ENCODE peak calls at places on chromosomes 3 and 15, in nine cellular contexts. K is SJSA1; W is stimulated activated CD4-positive, alpha-beta T cell treated with anti-CD3 and anti-CD28 coated beads, Interleukin-1b, Interleukin-23, amount 100 ng/mL, for 4 hours; L is HuH-7; B is stimulated activated effector memory CD8-positive, alpha-beta T cell treated with anti-CD3 and anti-CD28 coated beads, Interleukin-12 subunit alpha, Interleukin-12 subunit beta, amount 100 ng/mL, for 72 hours; C is GOT3; T is left ventricle myocardium inferior; R is stimulated activated naive CD8-positive, alpha-beta T cell treated with anti-CD3 and anti-CD28 coated beads, Interleukin-15, Interleukin-2, amounts not matched to agents 100 U/mL and 50 U/mL, for 24 hours; Z is WTC11. N is an unnamed sample.
A peak's percentile ranks its signal among the peaks of the same experiment; 100 is the strongest.

GRCh38 chr3:169323580-169324453 is 339.7 kb downstream of the MECOM start:
- DNase-seq in R (no peak), K (no peak), L (peak; percentile 14), Z (no peak), C (no peak), W (no peak), T (peak; percentile 33), B (no peak), N (no peak)

GRCh38 chr3:196655496-196655895 is 16.0 kb downstream of the NRROS start:
- DNase-seq in K (no peak), R (no peak), L (no peak), W (no peak), T (no peak), Z (no peak), B (no peak), C (no peak), N (no peak)

GRCh38 chr3:158093526-158093925 is 12.7 kb downstream of the SHOX2 start:
- DNase-seq in L (no peak), R (no peak), C (no peak), W (no peak), B (no peak), Z (no peak), K (no peak), T (no peak), N (no peak)

GRCh38 chr3:170007031-170007663 is 30.6 kb upstream of the GPR160 start:
- DNase-seq in T (no peak), Z (no peak), C (no peak), R (peak; percentile 32), L (no peak), K (no peak), W (peak; percentile 18), B (no peak), N (no peak)

GRCh38 chr15:88998980-88999713 is 86.0 kb upstream of the MFGE8 start:
- DNase-seq in R (no peak), B (no peak), L (no peak), W (no peak), K (no peak), T (no peak), Z (peak; percentile 65), C (no peak), N (no peak)

GRCh38 chr3:25820372-25820771 is 30.5 kb downstream of the OXSM start:
- DNase-seq in K (peak; percentile 73), Z (no peak), W (no peak), L (no peak), R (no peak), T (no peak), B (no peak), C (peak; percentile 56), N (no peak)

GRCh38 chr3:134796313-134797079 is 1.4 kb downstream of the EPHB1 start:
- DNase-seq in W (no peak), K (no peak), L (no peak), Z (peak; percentile 60), B (no peak), C (no peak), R (no peak), T (no peak), N (peak; percentile 20)

GRCh38 chr3:171218069-171218468 is 191.5 kb upstream of the SLC2A2 start:
- DNase-seq in B (no peak), T (no peak), R (no peak), L (no peak), K (no peak), W (no peak), C (no peak), Z (no peak), N (no peak)

GRCh38 chr15:84772467-84772866 is 24.1 kb downstream of the ZNF592 start:
- DNase-seq in C (no peak), L (no peak), Z (no peak), K (no peak), W (no peak), B (no peak), R (no peak), T (no peak), N (no peak)

GRCh38 chr3:174062923-174063322 is 665.4 kb downstream of the NLGN1 start:
- DNase-seq in Z (no peak), B (no peak), K (no peak), C (no peak), W (no peak), R (no peak), T (no peak), L (no peak), N (no peak)

GRCh38 chr15:95522533-95522932 is 808.0 kb upstream of the NR2F2 start:
- DNase-seq in T (no peak), L (no peak), Z (no peak), K (no peak), C (no peak), B (no peak), W (no peak), R (no peak), N (no peak)

GRCh38 chr15:40136470-40136869 is 24.4 kb upstream of the BUB1B start:
- DNase-seq in R (no peak), K (no peak), L (no peak), C (no peak), Z (no peak), W (no peak), B (no peak), T (no peak), N (no peak)

GRCh38 chr15:72796515-72797337 is 13.2 kb upstream of the ADPGK start:
- DNase-seq in W (peak; percentile 26), Z (peak; percentile 70), K (peak; percentile 72), C (peak; percentile 3), L (peak; percentile 80), R (peak; percentile 59), T (peak; percentile 44), B (peak; percentile 35), N (peak; percentile 52)

GRCh38 chr15:62165029-62165792 is at the start of gene C2CD4B:
- DNase-seq in W (no peak), L (no peak), C (no peak), T (peak; percentile 68), K (no peak), B (peak; percentile 21), R (peak; percentile 41), Z (peak; percentile 70), N (no peak)